ENCODE peak calls at places on chromosomes 1 and 21, in eight cellular contexts. One of them, this sample, is unnamed.

GRCh38 chr1:103516693-103517092 is 8.8 kb upstream of the RNPC3 start:
- DNase-seq in IMR-90: peak; percentile 64
- DNase-seq in ovary: no peak
- DNase-seq in GM12892: no peak
- DNase-seq in A549: no peak
- DNase-seq in heart left ventricle: no peak
- DNase-seq in body of pancreas: no peak
- DNase-seq in lower leg skin: no peak
- DNase-seq in this sample: no peak

GRCh38 chr1:237183963-237184540 is 142.1 kb downstream of the RYR2 start:
- DNase-seq in IMR-90: no peak
- DNase-seq in ovary: no peak
- DNase-seq in GM12892: no peak
- DNase-seq in A549: no peak
- DNase-seq in heart left ventricle: no peak
- DNase-seq in body of pancreas: no peak
- DNase-seq in lower leg skin: no peak
- DNase-seq in this sample: no peak

GRCh38 chr1:193069748-193070394 is 10.5 kb downstream of the RO60 start:
- DNase-seq in IMR-90: no peak
- DNase-seq in ovary: no peak
- DNase-seq in GM12892: no peak
- DNase-seq in A549: peak; percentile 39
- DNase-seq in heart left ventricle: no peak
- DNase-seq in body of pancreas: no peak
- DNase-seq in lower leg skin: no peak
- DNase-seq in this sample: no peak

GRCh38 chr21:28074676-28075075 is 918.0 kb downstream of the LTN1 start:
- DNase-seq in IMR-90: no peak
- DNase-seq in ovary: no peak
- DNase-seq in GM12892: no peak
- DNase-seq in A549: no peak
- DNase-seq in heart left ventricle: no peak
- DNase-seq in body of pancreas: no peak
- DNase-seq in lower leg skin: no peak
- DNase-seq in this sample: no peak

GRCh38 chr1:201260648-201261311 is 22.5 kb upstream of the PKP1 start:
- DNase-seq in IMR-90: no peak
- DNase-seq in ovary: no peak
- DNase-seq in GM12892: no peak
- DNase-seq in A549: no peak
- DNase-seq in heart left ventricle: no peak
- DNase-seq in body of pancreas: no peak
- DNase-seq in lower leg skin: peak; percentile 53
- DNase-seq in this sample: no peak

GRCh38 chr21:42381347-42381984 is 14.4 kb downstream of the TMPRSS3 start:
- DNase-seq in IMR-90: peak; percentile 46
- DNase-seq in ovary: no peak
- DNase-seq in GM12892: no peak
- DNase-seq in A549: peak; percentile 26
- DNase-seq in heart left ventricle: no peak
- DNase-seq in body of pancreas: peak; percentile 80
- DNase-seq in lower leg skin: no peak
- DNase-seq in this sample: no peak

GRCh38 chr1:22132517-22133235 is 10.2 kb downstream of the WNT4 start:
- DNase-seq in IMR-90: peak; percentile 71
- DNase-seq in ovary: peak; percentile 50
- DNase-seq in GM12892: no peak
- DNase-seq in A549: peak; percentile 41
- DNase-seq in heart left ventricle: no peak
- DNase-seq in body of pancreas: no peak
- DNase-seq in lower leg skin: no peak
- DNase-seq in this sample: no peak

GRCh38 chr1:36652586-36652985 is 169.9 kb upstream of the CSF3R start:
- DNase-seq in IMR-90: no peak
- DNase-seq in ovary: no peak
- DNase-seq in GM12892: no peak
- DNase-seq in A549: no peak
- DNase-seq in heart left ventricle: no peak
- DNase-seq in body of pancreas: no peak
- DNase-seq in lower leg skin: no peak
- DNase-seq in this sample: no peak

GRCh38 chr1:207873055-207873890 is 37.7 kb downstream of the CD34 start:
- DNase-seq in IMR-90: no peak
- DNase-seq in ovary: peak; percentile 50
- DNase-seq in GM12892: no peak
- DNase-seq in A549: no peak
- DNase-seq in heart left ventricle: no peak
- DNase-seq in body of pancreas: no peak
- DNase-seq in lower leg skin: peak; percentile 55
- DNase-seq in this sample: no peak

GRCh38 chr1:54121482-54122130 is 31.2 kb downstream of the CDCP2 start:
- DNase-seq in IMR-90: peak; percentile 82
- DNase-seq in ovary: peak; percentile 88
- DNase-seq in GM12892: peak; percentile 79
- DNase-seq in A549: peak; percentile 84
- DNase-seq in heart left ventricle: peak; percentile 77
- DNase-seq in body of pancreas: peak; percentile 87
- DNase-seq in lower leg skin: peak; percentile 59
- DNase-seq in this sample: peak; percentile 75

GRCh38 chr1:169156537-169156936 is 50.0 kb downstream of the ATP1B1 start:
- DNase-seq in IMR-90: no peak
- DNase-seq in ovary: no peak
- DNase-seq in GM12892: no peak
- DNase-seq in A549: no peak
- DNase-seq in heart left ventricle: no peak
- DNase-seq in body of pancreas: no peak
- DNase-seq in lower leg skin: no peak
- DNase-seq in this sample: no peak

GRCh38 chr1:221076467-221076866 is 197.2 kb downstream of the HLX start:
- DNase-seq in IMR-90: no peak
- DNase-seq in ovary: no peak
- DNase-seq in GM12892: no peak
- DNase-seq in A549: no peak
- DNase-seq in heart left ventricle: no peak
- DNase-seq in body of pancreas: no peak
- DNase-seq in lower leg skin: no peak
- DNase-seq in this sample: no peak

GRCh38 chr1:71307451-71307850 is 226.6 kb upstream of the ZRANB2 start:
- DNase-seq in IMR-90: peak; percentile 19
- DNase-seq in ovary: no peak
- DNase-seq in GM12892: no peak
- DNase-seq in A549: no peak
- DNase-seq in heart left ventricle: no peak
- DNase-seq in body of pancreas: no peak
- DNase-seq in lower leg skin: peak; percentile 33
- DNase-seq in this sample: no peak

GRCh38 chr1:230661976-230662375 is 19.7 kb downstream of the COG2 start:
- DNase-seq in IMR-90: no peak
- DNase-seq in ovary: no peak
- DNase-seq in GM12892: no peak
- DNase-seq in A549: no peak
- DNase-seq in heart left ventricle: no peak
- DNase-seq in body of pancreas: no peak
- DNase-seq in lower leg skin: no peak
- DNase-seq in this sample: no peak

GRCh38 chr1:89615676-89616598 is 17.0 kb upstream of the LRRC8C start:
- DNase-seq in IMR-90: no peak
- DNase-seq in ovary: no peak
- DNase-seq in GM12892: no peak
- DNase-seq in A549: no peak
- DNase-seq in heart left ventricle: no peak
- DNase-seq in body of pancreas: peak; percentile 45
- DNase-seq in lower leg skin: peak; percentile 53
- DNase-seq in this sample: no peak

GRCh38 chr1:210980082-210980481 is 153.9 kb downstream of the KCNH1 start:
- DNase-seq in IMR-90: no peak
- DNase-seq in ovary: no peak
- DNase-seq in GM12892: no peak
- DNase-seq in A549: no peak
- DNase-seq in heart left ventricle: no peak
- DNase-seq in body of pancreas: no peak
- DNase-seq in lower leg skin: no peak
- DNase-seq in this sample: no peak

GRCh38 chr1:145729196-145729595 is 9.9 kb downstream of the CD160 start:
- DNase-seq in IMR-90: no peak
- DNase-seq in ovary: no peak
- DNase-seq in GM12892: no peak
- DNase-seq in A549: no peak
- DNase-seq in heart left ventricle: no peak
- DNase-seq in body of pancreas: no peak
- DNase-seq in lower leg skin: no peak
- DNase-seq in this sample: no peak

GRCh38 chr1:203273869-203274602 is 31.3 kb upstream of the BTG2 start:
- DNase-seq in IMR-90: no peak
- DNase-seq in ovary: peak; percentile 61
- DNase-seq in GM12892: no peak
- DNase-seq in A549: no peak
- DNase-seq in heart left ventricle: peak; percentile 62
- DNase-seq in body of pancreas: no peak
- DNase-seq in lower leg skin: no peak
- DNase-seq in this sample: peak; percentile 77

GRCh38 chr1:20192364-20192763 is 6.0 kb upstream of the PLA2G2C start:
- DNase-seq in IMR-90: peak; percentile 11
- DNase-seq in ovary: no peak
- DNase-seq in GM12892: no peak
- DNase-seq in A549: no peak
- DNase-seq in heart left ventricle: no peak
- DNase-seq in body of pancreas: no peak
- DNase-seq in lower leg skin: no peak
- DNase-seq in this sample: no peak

DNA sequence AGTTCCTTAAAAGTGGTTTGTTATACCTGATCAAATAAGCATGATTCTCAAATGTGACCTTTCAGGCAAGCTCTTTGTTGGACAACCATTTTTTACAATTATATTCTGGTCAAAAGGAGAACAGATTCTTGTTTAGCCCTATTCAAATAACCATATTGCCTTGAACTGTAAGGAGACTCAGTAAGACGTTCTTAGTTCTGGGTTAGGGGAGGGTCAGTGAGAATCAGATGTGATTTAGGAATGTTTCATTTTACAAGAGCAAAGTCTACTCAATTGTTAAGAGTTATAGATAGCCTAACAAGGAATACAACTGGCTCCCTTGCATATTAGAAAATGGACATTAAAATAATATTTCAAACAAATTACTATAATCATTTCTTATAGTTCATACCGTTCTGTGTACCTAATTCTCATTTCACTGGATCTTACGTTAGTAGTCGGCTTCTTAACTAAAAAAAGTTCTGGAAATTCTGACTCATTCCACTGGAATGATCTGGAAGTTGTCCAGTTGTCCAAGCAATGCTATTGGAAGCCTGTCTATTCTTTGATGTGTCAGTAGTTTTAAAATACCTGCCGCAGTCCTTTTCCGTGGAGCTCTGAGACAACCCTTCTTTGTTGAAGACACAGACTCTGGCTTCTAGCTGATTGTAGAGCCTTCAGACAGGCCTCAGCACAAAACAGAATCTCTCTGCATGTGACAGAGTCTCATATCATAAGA is 88.8 kb downstream of the MAST2 start:
- DNase-seq in IMR-90: peak; percentile 94
- DNase-seq in ovary: no peak
- DNase-seq in GM12892: no peak
- DNase-seq in A549: peak; percentile 44
- DNase-seq in heart left ventricle: peak; percentile 40
- DNase-seq in body of pancreas: peak; percentile 31
- DNase-seq in lower leg skin: no peak
- DNase-seq in this sample: no peak
- TF ChIP-seq POLR2A in IMR-90: no peak
- TF ChIP-seq POLR2A in ovary: no peak
- TF ChIP-seq POLR2A in GM12892: no peak
- TF ChIP-seq POLR2A in A549: no peak
- TF ChIP-seq POLR2A in heart left ventricle: peak; percentile 39
- TF ChIP-seq POLR2A in body of pancreas: no peak
- TF ChIP-seq POLR2A in lower leg skin: no peak
- TF ChIP-seq POLR2A in this sample: no peak

GRCh38 chr1:28885982-28886730 is 28.2 kb upstream of the EPB41 start:
- DNase-seq in IMR-90: no peak
- DNase-seq in ovary: no peak
- DNase-seq in GM12892: no peak
- DNase-seq in A549: no peak
- DNase-seq in heart left ventricle: no peak
- DNase-seq in body of pancreas: no peak
- DNase-seq in lower leg skin: no peak
- DNase-seq in this sample: no peak

GRCh38 chr1:28887418-28887834 is 26.9 kb upstream of the EPB41 start:
- DNase-seq in IMR-90: no peak
- DNase-seq in ovary: peak; percentile 50
- DNase-seq in GM12892: peak; percentile 53
- DNase-seq in A549: no peak
- DNase-seq in heart left ventricle: peak; percentile 23
- DNase-seq in body of pancreas: peak; percentile 55
- DNase-seq in lower leg skin: no peak
- DNase-seq in this sample: peak; percentile 57

GRCh38 chr1:28887835-28888682 is 26.3 kb upstream of the EPB41 start:
- DNase-seq in IMR-90: no peak
- DNase-seq in ovary: peak; percentile 62
- DNase-seq in GM12892: no peak
- DNase-seq in A549: no peak
- DNase-seq in heart left ventricle: peak; percentile 50
- DNase-seq in body of pancreas: peak; percentile 71
- DNase-seq in lower leg skin: no peak
- DNase-seq in this sample: peak; percentile 73

GRCh38 chr1:28885472-28885877 is 28.9 kb upstream of the EPB41 start:
- DNase-seq in IMR-90: no peak
- DNase-seq in ovary: no peak
- DNase-seq in GM12892: no peak
- DNase-seq in A549: no peak
- DNase-seq in heart left ventricle: no peak
- DNase-seq in body of pancreas: no peak
- DNase-seq in lower leg skin: no peak
- DNase-seq in this sample: no peak

GRCh38 chr1:28886731-28887417 is 27.5 kb upstream of the EPB41 start:
- DNase-seq in IMR-90: peak; percentile 48
- DNase-seq in ovary: peak; percentile 86
- DNase-seq in GM12892: peak; percentile 99
- DNase-seq in A549: peak; percentile 93
- DNase-seq in heart left ventricle: peak; percentile 83
- DNase-seq in body of pancreas: peak; percentile 94
- DNase-seq in lower leg skin: peak; percentile 76
- DNase-seq in this sample: peak; percentile 92
- TF ChIP-seq POLR2A in IMR-90: no peak
- TF ChIP-seq POLR2A in ovary: peak; percentile 44
- TF ChIP-seq POLR2A in GM12892: peak; percentile 57
- TF ChIP-seq POLR2A in A549: no peak
- TF ChIP-seq POLR2A in heart left ventricle: peak; percentile 70
- TF ChIP-seq POLR2A in body of pancreas: peak; percentile 74
- TF ChIP-seq POLR2A in lower leg skin: no peak
- TF ChIP-seq POLR2A in this sample: peak; percentile 48

GRCh38 chr1:225896937-225897549 is 8.1 kb upstream of the LEFTY1 start:
- DNase-seq in IMR-90: peak; percentile 34
- DNase-seq in ovary: no peak
- DNase-seq in GM12892: peak; percentile 84
- DNase-seq in A549: peak; percentile 52
- DNase-seq in heart left ventricle: no peak
- DNase-seq in body of pancreas: peak; percentile 71
- DNase-seq in lower leg skin: no peak
- DNase-seq in this sample: no peak
- TF ChIP-seq POLR2A in IMR-90: no peak
- TF ChIP-seq POLR2A in ovary: no peak
- TF ChIP-seq POLR2A in GM12892: no peak
- TF ChIP-seq POLR2A in A549: no peak
- TF ChIP-seq POLR2A in heart left ventricle: no peak
- TF ChIP-seq POLR2A in body of pancreas: peak; percentile 35
- TF ChIP-seq POLR2A in lower leg skin: no peak
- TF ChIP-seq POLR2A in this sample: no peak

GRCh38 chr1:26692211-26692792 is 3.5 kb upstream of the ARID1A start:
- DNase-seq in IMR-90: peak; percentile 91
- DNase-seq in ovary: peak; percentile 87
- DNase-seq in GM12892: peak; percentile 56
- DNase-seq in A549: peak; percentile 79
- DNase-seq in heart left ventricle: peak; percentile 87
- DNase-seq in body of pancreas: peak; percentile 88
- DNase-seq in lower leg skin: peak; percentile 87
- DNase-seq in this sample: peak; percentile 86
- TF ChIP-seq POLR2A in IMR-90: no peak
- TF ChIP-seq POLR2A in ovary: peak; percentile 63
- TF ChIP-seq POLR2A in GM12892: peak; percentile 83
- TF ChIP-seq POLR2A in A549: peak; percentile 71
- TF ChIP-seq POLR2A in heart left ventricle: peak; percentile 41
- TF ChIP-seq POLR2A in body of pancreas: peak; percentile 45
- TF ChIP-seq POLR2A in lower leg skin: no peak
- TF ChIP-seq POLR2A in this sample: peak; percentile 56